ENCODE peak calls at places on chromosomes 16 and 17, in seven cellular contexts. One of them, this sample, is unnamed.

GRCh38 chr16:53502331-53503269 is at the start of gene AKTIP:
- DNase-seq in A549: no peak
- DNase-seq in H54: peak; percentile 34
- DNase-seq in gastrocnemius medialis: peak; percentile 66
- DNase-seq in adrenal gland: peak; percentile 70
- DNase-seq in GM12878: no peak
- DNase-seq in uterus: no peak
- DNase-seq in this sample: peak; percentile 84

GRCh38 chr17:3968017-3968416 is 3.8 kb upstream of the ATP2A3 start:
- DNase-seq in A549: no peak
- DNase-seq in adrenal gland: no peak
- DNase-seq in uterus: no peak
- DNase-seq in GM12878: no peak
- DNase-seq in gastrocnemius medialis: no peak
- DNase-seq in H54: no peak
- DNase-seq in this sample: no peak

GRCh38 chr17:61040666-61041065 is 359.0 kb upstream of the TBX2 start:
- DNase-seq in A549: no peak
- DNase-seq in adrenal gland: no peak
- DNase-seq in H54: no peak
- DNase-seq in uterus: no peak
- DNase-seq in GM12878: no peak
- DNase-seq in gastrocnemius medialis: no peak
- DNase-seq in this sample: no peak

GRCh38 chr16:88070341-88070740 is 119.1 kb downstream of the BANP start:
- DNase-seq in GM12878: no peak
- DNase-seq in gastrocnemius medialis: no peak
- DNase-seq in adrenal gland: no peak
- DNase-seq in uterus: no peak
- DNase-seq in A549: no peak
- DNase-seq in H54: no peak
- DNase-seq in this sample: no peak

GRCh38 chr16:78669994-78670393 is 570.5 kb downstream of the WWOX start:
- DNase-seq in uterus: peak; percentile 61
- DNase-seq in A549: no peak
- DNase-seq in H54: no peak
- DNase-seq in adrenal gland: peak; percentile 70
- DNase-seq in gastrocnemius medialis: no peak
- DNase-seq in GM12878: no peak
- DNase-seq in this sample: no peak

GRCh38 chr16:2199621-2200139 is 3.3 kb upstream of the CASKIN1 start:
- DNase-seq in H54: no peak
- DNase-seq in A549: no peak
- DNase-seq in uterus: no peak
- DNase-seq in gastrocnemius medialis: no peak
- DNase-seq in GM12878: no peak
- DNase-seq in adrenal gland: no peak
- DNase-seq in this sample: no peak

GRCh38 chr17:81387235-81388060 is 7.8 kb upstream of the BAHCC1 start:
- DNase-seq in uterus: peak; percentile 80
- DNase-seq in gastrocnemius medialis: no peak
- DNase-seq in H54: no peak
- DNase-seq in adrenal gland: peak; percentile 87
- DNase-seq in GM12878: no peak
- DNase-seq in A549: peak; percentile 61
- DNase-seq in this sample: peak; percentile 55

GRCh38 chr16:87465306-87465705 is 27.5 kb downstream of the ZCCHC14 start:
- DNase-seq in A549: no peak
- DNase-seq in gastrocnemius medialis: peak; percentile 90
- DNase-seq in adrenal gland: peak; percentile 96
- DNase-seq in uterus: peak; percentile 73
- DNase-seq in H54: peak; percentile 67
- DNase-seq in GM12878: no peak
- DNase-seq in this sample: peak; percentile 79

GRCh38 chr16:50448522-50448921 is 79.7 kb upstream of the BRD7 start:
- DNase-seq in uterus: no peak
- DNase-seq in H54: no peak
- DNase-seq in GM12878: no peak
- DNase-seq in adrenal gland: no peak
- DNase-seq in A549: no peak
- DNase-seq in gastrocnemius medialis: no peak
- DNase-seq in this sample: no peak

GRCh38 chr17:46889992-46890564 is 32.9 kb upstream of the GOSR2 start:
- DNase-seq in H54: no peak
- DNase-seq in GM12878: no peak
- DNase-seq in A549: no peak
- DNase-seq in adrenal gland: no peak
- DNase-seq in gastrocnemius medialis: no peak
- DNase-seq in uterus: no peak
- DNase-seq in this sample: no peak

GRCh38 chr17:63476494-63476856 is 386 bp upstream of the ACE start:
- DNase-seq in A549: no peak
- DNase-seq in H54: no peak
- DNase-seq in GM12878: no peak
- DNase-seq in gastrocnemius medialis: no peak
- DNase-seq in adrenal gland: no peak
- DNase-seq in uterus: no peak
- DNase-seq in this sample: no peak

GRCh38 chr16:67917852-67918236 is 13.8 kb downstream of the CTRL start:
- DNase-seq in A549: peak; percentile 88
- DNase-seq in uterus: no peak
- DNase-seq in H54: peak; percentile 74
- DNase-seq in adrenal gland: peak; percentile 89
- DNase-seq in gastrocnemius medialis: peak; percentile 67
- DNase-seq in GM12878: no peak
- DNase-seq in this sample: peak; percentile 78

GRCh38 chr17:59680314-59680713 is 26.9 kb downstream of the PTRH2 start:
- DNase-seq in adrenal gland: no peak
- DNase-seq in H54: no peak
- DNase-seq in uterus: no peak
- DNase-seq in GM12878: no peak
- DNase-seq in gastrocnemius medialis: no peak
- DNase-seq in A549: no peak
- DNase-seq in this sample: no peak

GRCh38 chr16:89344314-89344828 is 126.9 kb downstream of the ZNF778 start:
- DNase-seq in uterus: no peak
- DNase-seq in GM12878: no peak
- DNase-seq in gastrocnemius medialis: no peak
- DNase-seq in H54: no peak
- DNase-seq in adrenal gland: no peak
- DNase-seq in A549: no peak
- DNase-seq in this sample: no peak

GRCh38 chr17:76726766-76727718 is at the start of gene METTL23:
- DNase-seq in adrenal gland: peak; percentile 92
- DNase-seq in GM12878: no peak
- DNase-seq in H54: no peak
- DNase-seq in gastrocnemius medialis: peak; percentile 81
- DNase-seq in A549: peak; percentile 90
- DNase-seq in uterus: peak; percentile 86
- DNase-seq in this sample: peak; percentile 85

GRCh38 chr17:7747586-7747985 is 30.0 kb downstream of the DNAH2 start:
- DNase-seq in GM12878: no peak
- DNase-seq in A549: no peak
- DNase-seq in uterus: no peak
- DNase-seq in H54: no peak
- DNase-seq in gastrocnemius medialis: no peak
- DNase-seq in adrenal gland: no peak
- DNase-seq in this sample: no peak

GRCh38 chr17:82571855-82572254 is 52.3 kb downstream of the FOXK2 start:
- DNase-seq in uterus: no peak
- DNase-seq in adrenal gland: no peak
- DNase-seq in GM12878: no peak
- DNase-seq in gastrocnemius medialis: no peak
- DNase-seq in H54: no peak
- DNase-seq in A549: no peak
- DNase-seq in this sample: no peak

GRCh38 chr16:86355951-86356350 is 154.4 kb upstream of the FOXF1 start:
- DNase-seq in GM12878: no peak
- DNase-seq in gastrocnemius medialis: no peak
- DNase-seq in uterus: no peak
- DNase-seq in H54: no peak
- DNase-seq in A549: no peak
- DNase-seq in adrenal gland: no peak
- DNase-seq in this sample: no peak

GRCh38 chr16:77657016-77657415 is 65.3 kb upstream of the NUDT7 start:
- DNase-seq in GM12878: no peak
- DNase-seq in H54: no peak
- DNase-seq in A549: no peak
- DNase-seq in gastrocnemius medialis: no peak
- DNase-seq in adrenal gland: no peak
- DNase-seq in uterus: no peak
- DNase-seq in this sample: no peak

GRCh38 chr17:30720013-30720471 is 104.5 kb downstream of the CRLF3 start:
- DNase-seq in uterus: peak; percentile 10
- DNase-seq in GM12878: no peak
- DNase-seq in H54: no peak
- DNase-seq in gastrocnemius medialis: no peak
- DNase-seq in adrenal gland: peak; percentile 44
- DNase-seq in A549: no peak
- DNase-seq in this sample: no peak

DNA sequence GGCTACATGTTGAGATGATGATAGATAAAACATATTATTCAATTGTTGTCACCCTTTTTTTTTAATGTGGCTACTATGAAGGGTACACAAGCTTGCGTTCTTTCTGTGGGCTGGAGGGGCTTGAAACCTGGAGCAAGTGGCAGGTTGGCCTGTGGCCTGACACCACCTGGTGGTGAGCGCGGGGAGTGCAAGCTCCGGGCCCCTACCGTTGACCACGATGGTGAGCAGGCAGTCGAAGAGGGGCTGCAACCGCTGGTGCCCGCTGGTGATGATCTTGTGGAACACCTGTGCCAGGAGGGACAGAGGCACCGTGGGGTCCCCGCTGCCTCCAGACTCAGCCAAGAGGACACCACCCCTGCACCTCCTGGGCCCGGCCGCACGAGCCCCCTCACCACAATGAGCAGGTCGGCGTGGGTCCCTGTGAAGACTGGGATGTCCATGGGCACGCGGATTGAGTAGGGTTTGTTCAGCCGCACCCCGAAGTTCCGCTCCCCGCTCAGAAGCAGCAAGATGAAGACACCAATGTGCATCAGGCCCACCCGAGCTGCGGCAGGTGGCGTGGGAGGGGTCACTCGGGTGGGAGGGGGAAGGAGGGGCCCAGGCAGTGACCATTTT is 14.5 kb downstream of the HID1 start:
- DNase-seq in uterus: peak; percentile 74
- DNase-seq in gastrocnemius medialis: peak; percentile 39
- DNase-seq in A549: peak; percentile 91
- DNase-seq in GM12878: no peak
- DNase-seq in adrenal gland: peak; percentile 89
- DNase-seq in H54: peak; percentile 92
- DNase-seq in this sample: peak; percentile 72
- TF ChIP-seq POLR2A in uterus: no peak
- TF ChIP-seq POLR2A in gastrocnemius medialis: no peak
- TF ChIP-seq POLR2A in A549: no peak
- TF ChIP-seq POLR2A in GM12878: no peak
- TF ChIP-seq POLR2A in adrenal gland: no peak
- TF ChIP-seq POLR2A in H54: no peak
- TF ChIP-seq POLR2A in this sample: no peak

GRCh38 chr16:20884240-20884556 is 16.0 kb downstream of the DCUN1D3 start:
- DNase-seq in gastrocnemius medialis: no peak
- DNase-seq in adrenal gland: no peak
- DNase-seq in uterus: peak; percentile 36
- DNase-seq in GM12878: no peak
- DNase-seq in H54: no peak
- DNase-seq in A549: no peak
- DNase-seq in this sample: no peak

GRCh38 chr16:20887207-20887606 is 13.0 kb downstream of the DCUN1D3 start:
- DNase-seq in H54: no peak
- DNase-seq in GM12878: no peak
- DNase-seq in adrenal gland: no peak
- DNase-seq in uterus: no peak
- DNase-seq in gastrocnemius medialis: no peak
- DNase-seq in A549: no peak
- DNase-seq in this sample: no peak

GRCh38 chr16:20889625-20890275 is 10.4 kb downstream of the DCUN1D3 start:
- DNase-seq in H54: no peak
- DNase-seq in gastrocnemius medialis: no peak
- DNase-seq in uterus: no peak
- DNase-seq in A549: no peak
- DNase-seq in adrenal gland: no peak
- DNase-seq in GM12878: no peak
- DNase-seq in this sample: no peak

GRCh38 chr16:20883554-20884239 is 16.5 kb downstream of the DCUN1D3 start:
- DNase-seq in H54: no peak
- DNase-seq in GM12878: no peak
- DNase-seq in uterus: no peak
- DNase-seq in A549: no peak
- DNase-seq in gastrocnemius medialis: no peak
- DNase-seq in adrenal gland: no peak
- DNase-seq in this sample: no peak

GRCh38 chr16:20886320-20886719 is 13.8 kb downstream of the DCUN1D3 start:
- DNase-seq in uterus: no peak
- DNase-seq in H54: no peak
- DNase-seq in A549: no peak
- DNase-seq in adrenal gland: no peak
- DNase-seq in GM12878: no peak
- DNase-seq in gastrocnemius medialis: no peak
- DNase-seq in this sample: no peak
- TF ChIP-seq POLR2A in uterus: no peak
- TF ChIP-seq POLR2A in H54: no peak
- TF ChIP-seq POLR2A in A549: no peak
- TF ChIP-seq POLR2A in adrenal gland: no peak
- TF ChIP-seq POLR2A in GM12878: no peak
- TF ChIP-seq POLR2A in gastrocnemius medialis: no peak
- TF ChIP-seq POLR2A in this sample: no peak

GRCh38 chr16:4795181-4795827 is at the start of gene SMIM22:
- DNase-seq in A549: no peak
- DNase-seq in adrenal gland: no peak
- DNase-seq in GM12878: no peak
- DNase-seq in H54: no peak
- DNase-seq in uterus: no peak
- DNase-seq in gastrocnemius medialis: no peak
- DNase-seq in this sample: no peak
- TF ChIP-seq POLR2A in A549: no peak
- TF ChIP-seq POLR2A in adrenal gland: no peak
- TF ChIP-seq POLR2A in GM12878: no peak
- TF ChIP-seq POLR2A in H54: no peak
- TF ChIP-seq POLR2A in uterus: no peak
- TF ChIP-seq POLR2A in gastrocnemius medialis: no peak
- TF ChIP-seq POLR2A in this sample: no peak

GRCh38 chr17:40903129-40903847 is 18.2 kb upstream of the KRT20 start:
- DNase-seq in uterus: no peak
- DNase-seq in H54: peak; percentile 51
- DNase-seq in GM12878: no peak
- DNase-seq in gastrocnemius medialis: no peak
- DNase-seq in adrenal gland: no peak
- DNase-seq in A549: peak; percentile 94
- DNase-seq in this sample: no peak

GRCh38 chr17:40905370-40905769 is 20.3 kb upstream of the KRT20 start:
- DNase-seq in adrenal gland: no peak
- DNase-seq in uterus: no peak
- DNase-seq in gastrocnemius medialis: no peak
- DNase-seq in A549: no peak
- DNase-seq in GM12878: no peak
- DNase-seq in H54: no peak
- DNase-seq in this sample: no peak

GRCh38 chr17:40900819-40901356 is 15.8 kb upstream of the KRT20 start:
- DNase-seq in A549: no peak
- DNase-seq in uterus: no peak
- DNase-seq in adrenal gland: no peak
- DNase-seq in GM12878: no peak
- DNase-seq in gastrocnemius medialis: no peak
- DNase-seq in H54: no peak
- DNase-seq in this sample: no peak

GRCh38 chr17:40906613-40907012 is 21.6 kb upstream of the KRT20 start:
- DNase-seq in gastrocnemius medialis: no peak
- DNase-seq in H54: no peak
- DNase-seq in adrenal gland: no peak
- DNase-seq in uterus: no peak
- DNase-seq in GM12878: no peak
- DNase-seq in A549: no peak
- DNase-seq in this sample: no peak

GRCh38 chr17:40901981-40902862 is 17.2 kb upstream of the KRT20 start:
- DNase-seq in uterus: no peak
- DNase-seq in adrenal gland: no peak
- DNase-seq in H54: no peak
- DNase-seq in GM12878: no peak
- DNase-seq in gastrocnemius medialis: no peak
- DNase-seq in A549: peak; percentile 96
- DNase-seq in this sample: no peak
- TF ChIP-seq POLR2A in uterus: no peak
- TF ChIP-seq POLR2A in adrenal gland: no peak
- TF ChIP-seq POLR2A in H54: no peak
- TF ChIP-seq POLR2A in GM12878: no peak
- TF ChIP-seq POLR2A in gastrocnemius medialis: no peak
- TF ChIP-seq POLR2A in A549: no peak
- TF ChIP-seq POLR2A in this sample: no peak